ENCODE peak calls at places on chromosomes 4 and X, in eight cellular contexts. W is suprapubic skin, Q is B cell, E is tibial nerve, T is uterus, U is AG04450, Z is astrocyte, M is fibroblast of pulmonary artery. J is an unnamed sample.

GRCh38 chr4:151484396-151485102 is 75.6 kb downstream of the FHIP1A start:
- DNase-seq in U (peak), T (no peak), W (no peak), M (peak), E (no peak), Q (no peak), Z (peak), J (peak)

GRCh38 chr4:113901994-113902787 is 77.3 kb downstream of the ARSJ start:
- DNase-seq in Q (no peak), Z (no peak), T (no peak), U (no peak), W (no peak), E (no peak), M (no peak), J (no peak)

GRCh38 chrX:103254171-103254824 is 657 bp downstream of the TCEAL8 start:
- DNase-seq in Z (peak), T (peak), W (no peak), M (peak), Q (peak), U (no peak), E (peak), J (peak)

GRCh38 chrX:9573282-9574106 is 108.6 kb downstream of the TBL1X start:
- DNase-seq in W (no peak), Q (no peak), E (no peak), Z (no peak), T (no peak), U (no peak), M (no peak), J (no peak)

GRCh38 chrX:1435241-1435900 is 17.3 kb downstream of the ASMTL start:
- DNase-seq in E (no peak), U (no peak), M (no peak), T (no peak), Q (no peak), Z (no peak), W (peak), J (no peak)

GRCh38 chrX:115533485-115533884 is 27.5 kb upstream of the PLS3 start:
- DNase-seq in E (no peak), M (peak), Q (no peak), W (no peak), Z (no peak), T (no peak), U (peak), J (no peak)

GRCh38 chr4:107939307-107939706 is 8.0 kb downstream of the CYP2U1 start:
- DNase-seq in M (no peak), U (no peak), E (no peak), Z (peak), W (no peak), T (no peak), Q (no peak), J (no peak)

GRCh38 chr4:73897380-73898136 is 28.4 kb downstream of the CXCL1 start:
- DNase-seq in Z (peak), Q (no peak), U (no peak), T (no peak), M (peak), W (no peak), E (no peak), J (peak)

GRCh38 chrX:47556045-47556623 is 4.9 kb upstream of the ARAF start:
- DNase-seq in M (peak), Q (peak), E (peak), T (peak), U (peak), W (peak), Z (peak), J (peak)

GRCh38 chr4:76962406-76963135 is 13.0 kb downstream of the SEPTIN11 start:
- DNase-seq in Z (no peak), T (no peak), M (no peak), U (no peak), E (no peak), W (no peak), Q (no peak), J (no peak)

GRCh38 chr4:119209077-119209476 is 3.4 kb upstream of the USP53 start:
- DNase-seq in T (no peak), Z (peak), W (no peak), Q (no peak), U (peak), E (no peak), M (peak), J (peak)

GRCh38 chrX:104270212-104270611 is 15.5 kb upstream of the ESX1 start:
- DNase-seq in Z (no peak), M (no peak), E (no peak), Q (no peak), W (no peak), T (no peak), U (no peak), J (no peak)

GRCh38 chrX:104270916-104271512 is 16.3 kb upstream of the ESX1 start:
- DNase-seq in W (no peak), E (peak), U (no peak), Q (no peak), T (peak), M (peak), Z (peak), J (no peak)
- TF ChIP-seq CTCF in W (peak), E (peak), U (peak), Q (peak), T (peak), M (peak), Z (peak), J (peak)

DNA sequence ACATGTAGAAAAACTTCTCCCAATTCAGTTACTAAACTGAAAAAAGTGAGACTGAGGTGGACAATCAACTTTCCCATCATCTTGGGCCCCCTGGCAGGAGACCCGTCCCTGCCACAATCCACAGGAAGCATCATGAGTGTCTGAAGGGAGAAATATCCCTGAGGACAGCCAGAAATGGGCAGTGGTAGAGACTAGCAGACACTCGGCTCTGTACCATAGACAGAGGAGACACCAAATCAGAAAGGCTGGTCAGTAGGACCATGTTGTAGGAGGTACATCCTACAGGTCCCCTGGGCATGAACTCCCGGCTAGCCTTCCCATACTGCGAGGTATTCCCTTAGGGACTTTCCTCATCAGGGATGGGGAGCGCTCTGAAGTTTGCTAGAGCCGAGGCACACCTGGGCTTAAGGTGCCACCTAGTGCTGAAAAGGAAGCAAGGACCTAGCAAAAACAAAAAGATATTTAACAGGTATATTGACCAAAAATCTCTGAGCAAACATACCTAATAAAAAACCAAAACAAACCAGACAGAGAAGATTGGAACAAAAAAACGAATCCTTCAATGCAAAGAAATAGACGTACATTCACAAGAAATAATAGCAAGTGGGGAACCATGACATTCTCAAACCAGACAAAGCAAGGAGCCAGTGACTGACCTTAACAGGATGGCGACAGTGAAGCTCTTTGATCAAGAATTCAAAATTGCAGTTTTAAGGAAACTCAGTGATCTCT is 55.6 kb downstream of the HAUS3 start:
- DNase-seq in T (no peak), Z (no peak), E (no peak), W (no peak), U (no peak), M (peak), Q (no peak), J (peak)
- TF ChIP-seq CTCF in T (no peak), Z (peak), E (no peak), W (no peak), U (peak), M (peak), Q (no peak), J (peak)

DNA sequence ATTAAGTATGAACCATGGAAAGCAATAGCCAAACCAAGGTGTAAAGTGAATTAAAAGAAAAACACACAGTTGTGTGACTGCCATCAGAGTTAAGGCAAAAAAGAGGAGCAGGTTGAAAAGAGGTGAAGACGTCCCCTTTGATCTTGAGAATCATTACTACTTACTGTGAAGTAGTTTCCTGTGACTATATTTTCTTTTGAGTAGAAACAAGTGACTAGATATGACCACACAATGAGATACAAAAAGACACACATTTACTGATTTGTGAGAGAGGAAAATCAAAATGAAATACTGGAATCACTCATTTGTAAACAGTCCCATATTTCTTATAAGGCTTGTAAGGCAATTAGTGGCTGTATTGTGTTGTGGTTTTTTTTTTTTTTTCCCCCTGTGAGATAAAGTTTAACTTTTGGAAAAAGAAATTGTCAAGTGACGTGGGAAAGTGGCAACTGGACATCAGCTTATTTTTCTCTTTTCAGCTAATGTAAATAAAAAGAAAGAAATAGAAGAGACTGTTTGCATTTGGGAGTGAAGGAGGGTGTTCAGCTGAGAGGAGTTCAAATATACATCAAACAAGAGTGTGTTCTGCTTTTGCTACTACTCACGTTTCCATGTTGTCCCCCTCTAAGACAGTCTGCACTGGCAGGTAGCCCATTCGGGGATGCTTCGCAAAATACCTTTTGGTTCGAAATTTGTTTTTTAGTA is 106.4 kb upstream of the FTHL17 start:
- DNase-seq in Z (no peak), W (no peak), U (no peak), Q (no peak), E (no peak), T (no peak), M (no peak), J (no peak)
- TF ChIP-seq CTCF in Z (no peak), W (no peak), U (no peak), Q (no peak), E (no peak), T (no peak), M (no peak), J (no peak)

GRCh38 chr4:78864405-78865024 is 74.7 kb downstream of the PAQR3 start:
- DNase-seq in T (no peak), E (peak), U (peak), Q (no peak), W (no peak), Z (peak), M (peak), J (peak)

GRCh38 chr4:78865451-78865850 is 73.8 kb downstream of the PAQR3 start:
- DNase-seq in U (no peak), T (no peak), Z (no peak), W (no peak), M (no peak), Q (no peak), E (no peak), J (no peak)

DNA sequence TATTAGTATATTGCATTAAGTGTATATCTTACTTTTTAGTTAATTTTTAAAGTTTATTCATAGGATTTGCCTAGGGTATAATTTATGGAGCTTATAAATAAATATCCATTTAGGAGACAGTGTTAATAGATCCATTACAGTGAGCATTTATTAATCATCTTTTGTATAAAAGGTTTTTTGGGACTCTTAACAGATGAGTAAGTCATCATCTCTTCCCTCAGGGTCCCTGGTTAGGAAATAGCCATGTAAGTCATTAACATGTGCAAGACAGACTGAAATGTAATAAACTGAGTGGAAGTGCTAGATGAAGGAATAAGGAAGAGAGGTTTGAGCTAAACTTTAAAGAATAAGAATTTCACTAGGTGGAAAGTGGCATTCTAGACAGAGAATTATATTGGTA is 69.2 kb downstream of the PAQR3 start:
- DNase-seq in E (no peak), W (no peak), Q (no peak), Z (no peak), M (no peak), T (no peak), U (no peak), J (no peak)
- TF ChIP-seq CTCF in E (no peak), W (no peak), Q (no peak), Z (no peak), M (no peak), T (no peak), U (no peak), J (no peak)

DNA sequence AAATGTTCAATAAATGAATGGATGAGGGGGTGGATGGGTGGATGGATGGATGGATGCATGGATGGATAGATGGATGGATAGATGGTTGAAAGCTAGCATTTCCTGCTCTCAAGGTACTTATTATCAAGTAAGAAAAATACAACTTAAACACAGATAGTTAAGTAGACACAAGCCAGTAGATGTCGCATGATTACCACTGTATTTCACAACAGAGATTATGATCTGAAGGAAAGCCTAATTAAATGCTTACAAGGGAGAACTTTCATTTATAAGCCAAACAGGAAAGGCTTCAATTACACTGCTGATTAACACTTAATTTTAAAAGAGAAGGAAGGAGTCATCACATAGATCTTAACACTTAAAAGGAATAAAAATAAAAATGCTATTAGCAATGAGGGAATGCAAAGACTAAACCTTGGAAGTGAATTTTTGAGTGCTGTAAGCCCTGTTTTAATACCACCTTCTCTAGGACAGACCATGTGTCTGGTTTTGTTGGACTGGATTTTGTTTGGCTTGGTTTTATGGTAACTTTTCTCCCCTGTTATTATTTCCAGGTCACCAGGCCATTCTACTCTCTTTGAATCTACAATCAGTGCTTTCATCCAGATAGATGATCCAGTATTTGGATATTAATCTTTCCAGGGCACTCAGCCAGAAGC is 75.4 kb upstream of the SLC39A8 start:
- DNase-seq in Q (no peak), E (no peak), Z (peak), M (no peak), U (no peak), W (no peak), T (no peak), J (peak)
- TF ChIP-seq CTCF in Q (no peak), E (no peak), Z (no peak), M (no peak), U (peak), W (no peak), T (peak), J (peak)

DNA sequence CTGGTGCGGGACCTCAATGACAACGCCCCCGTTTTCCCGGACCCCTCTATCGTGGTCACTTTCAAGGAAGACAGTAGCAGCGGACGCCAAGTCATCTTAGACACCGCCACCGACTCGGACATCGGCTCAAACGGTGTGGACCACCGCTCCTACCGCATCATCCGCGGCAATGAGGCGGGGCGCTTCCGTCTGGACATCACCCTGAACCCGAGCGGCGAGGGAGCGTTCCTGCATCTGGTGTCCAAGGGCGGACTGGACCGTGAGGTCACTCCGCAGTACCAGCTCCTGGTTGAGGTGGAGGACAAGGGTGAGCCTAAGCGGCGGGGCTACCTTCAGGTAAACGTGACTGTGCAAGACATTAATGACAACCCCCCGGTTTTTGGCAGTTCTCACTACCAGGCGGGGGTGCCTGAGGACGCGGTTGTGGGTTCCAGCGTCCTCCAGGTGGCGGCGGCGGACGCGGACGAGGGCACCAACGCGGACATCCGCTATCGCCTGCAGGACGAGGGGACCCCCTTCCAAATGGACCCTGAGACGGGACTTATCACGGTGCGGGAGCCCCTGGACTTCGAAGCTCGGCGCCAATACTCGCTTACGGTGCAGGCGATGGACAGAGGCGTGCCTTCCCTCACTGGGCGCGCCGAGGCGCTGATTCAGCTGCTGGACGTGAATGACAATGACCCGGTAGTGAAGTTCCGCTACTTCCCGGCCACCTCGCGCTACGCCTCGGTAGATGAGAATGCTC is 2.2 kb downstream of the FAT4 start:
- DNase-seq in Z (peak), T (peak), M (peak), W (peak), E (peak), Q (no peak), U (no peak), J (peak)
- TF ChIP-seq CTCF in Z (peak), T (no peak), M (peak), W (no peak), E (peak), Q (no peak), U (no peak), J (peak)

GRCh38 chr4:109809657-109810056 is 5.9 kb upstream of the GAR1 start:
- DNase-seq in E (no peak), M (no peak), Z (no peak), U (no peak), Q (no peak), T (no peak), W (no peak), J (no peak)

GRCh38 chr4:109801099-109801789 is 555 bp downstream of the CFI start:
- DNase-seq in M (no peak), T (no peak), Z (no peak), W (no peak), E (no peak), U (no peak), Q (no peak), J (no peak)

GRCh38 chr4:109801895-109802319 is at the start of gene CFI:
- DNase-seq in T (no peak), Z (peak), Q (no peak), E (no peak), W (no peak), U (no peak), M (peak), J (peak)

GRCh38 chr4:109798866-109799265 is 2.9 kb downstream of the CFI start:
- DNase-seq in Q (no peak), W (no peak), Z (no peak), U (no peak), T (no peak), M (no peak), E (no peak), J (no peak)

DNA sequence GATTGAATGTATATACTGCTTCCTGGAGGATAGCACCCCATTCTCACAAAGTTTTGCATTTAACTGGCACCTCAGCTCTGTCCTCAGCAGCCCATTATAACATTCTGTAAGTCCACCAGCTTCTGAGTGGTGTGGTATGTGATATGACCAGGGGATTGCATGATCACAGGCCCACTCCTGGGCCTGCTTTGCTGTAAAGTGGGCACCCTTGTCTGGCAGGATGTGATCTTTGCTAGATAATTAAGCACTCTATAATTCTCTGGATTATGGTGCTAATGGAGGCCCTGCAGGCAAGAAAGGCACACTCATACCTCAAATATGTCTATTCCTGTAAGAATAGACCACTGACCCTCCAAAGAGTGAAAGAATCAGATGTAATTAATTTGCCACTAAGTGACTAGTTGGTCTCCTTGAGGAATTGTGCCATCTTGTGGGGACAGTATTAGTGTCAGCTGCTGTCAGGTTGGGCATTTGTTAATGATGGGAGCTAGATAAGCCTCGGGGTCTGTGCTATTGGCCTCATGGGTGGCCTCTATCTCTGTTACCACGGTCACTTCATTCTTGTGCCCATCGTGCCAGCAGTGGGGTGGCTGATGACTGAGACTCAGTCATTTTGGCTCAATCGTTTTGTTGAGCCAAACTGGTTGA is 2.2 kb upstream of the CFI start:
- DNase-seq in Z (peak), U (no peak), Q (no peak), T (no peak), M (peak), E (no peak), W (no peak), J (peak)
- TF ChIP-seq CTCF in Z (peak), U (no peak), Q (peak), T (no peak), M (peak), E (peak), W (peak), J (no peak)

GRCh38 chr4:24382381-24382780 is 202.0 kb downstream of the DHX15 start:
- DNase-seq in Z (peak), M (no peak), Q (no peak), E (no peak), T (no peak), U (peak), W (no peak), J (peak)
- TF ChIP-seq CTCF in Z (no peak), M (no peak), Q (no peak), E (no peak), T (no peak), U (no peak), W (no peak), J (no peak)

DNA sequence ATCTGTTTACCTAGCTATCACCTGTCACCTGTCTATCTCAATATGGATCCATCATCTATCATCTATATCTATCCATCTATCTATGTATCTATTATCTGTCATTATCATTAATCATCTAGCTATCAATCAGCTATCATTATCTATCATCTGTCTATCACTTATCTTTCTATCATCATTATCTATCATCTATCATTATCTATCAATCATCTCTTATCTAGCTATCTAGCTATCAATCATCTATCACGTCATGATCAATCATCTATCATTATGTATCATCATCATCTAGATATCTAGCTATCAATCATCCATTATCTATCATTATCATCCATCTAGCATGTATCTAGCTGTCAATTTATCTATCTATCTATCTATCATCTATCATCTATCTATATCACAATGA is 7.9 kb downstream of the ARSD start:
- DNase-seq in Z (no peak), E (no peak), Q (no peak), T (no peak), M (no peak), U (no peak), W (no peak), J (no peak)
- TF ChIP-seq CTCF in Z (no peak), E (no peak), Q (no peak), T (no peak), M (no peak), U (no peak), W (no peak), J (no peak)

J was measured in fibroblast of lung.